ENCODE peak calls at places on chromosome 10, in five cellular contexts. K, T, M, H and J are unnamed samples. For H3K9me3, the result is how much of the 10 kb centered on the place peaks cover.

GRCh38 chr10:72466018-72466417 is 111.3 kb upstream of the DNAJB12 start:
- DNase-seq in K (no peak), T (no peak), M (no peak), H (no peak), J (no peak)

GRCh38 chr10:122242266-122242665 is 28.8 kb upstream of the BTBD16 start:
- DNase-seq in K (no peak), T (no peak), M (no peak), H (no peak), J (no peak)

GRCh38 chr10:69064762-69065328 is 23.1 kb upstream of the SRGN start:
- DNase-seq in K (no peak), T (no peak), M (no peak), H (no peak), J (no peak)

GRCh38 chr10:5370493-5371317 is 5.9 kb downstream of the UCN3 start:
- DNase-seq in K (no peak), T (no peak), M (no peak), H (no peak), J (no peak)

GRCh38 chr10:72981882-72982529 is 27.4 kb upstream of the PLA2G12B start:
- DNase-seq in K (no peak), T (no peak), M (no peak), H (no peak), J (no peak)

GRCh38 chr10:63666836-63667383 is 145.7 kb downstream of the REEP3 start:
- DNase-seq in K (no peak), T (no peak), M (no peak), H (no peak), J (peak)

GRCh38 chr10:98528166-98528784 is 81.5 kb upstream of the HPS1 start:
- DNase-seq in K (no peak), T (no peak), M (no peak), H (no peak), J (no peak)

GRCh38 chr10:73413108-73413527 is 740 bp downstream of the ANXA7 start:
- DNase-seq in K (no peak), T (no peak), M (no peak), H (peak), J (no peak)

GRCh38 chr10:4353059-4353655 is 472.9 kb upstream of the AKR1E2 start:
- DNase-seq in K (no peak), T (no peak), M (no peak), H (no peak), J (no peak)

GRCh38 chr10:79127151-79127961 is 58.6 kb downstream of the ZMIZ1 start:
- DNase-seq in K (no peak), T (no peak), M (peak), H (peak), J (no peak)

GRCh38 chr10:11881477-11882417 is 58.6 kb downstream of the PROSER2 start:
- DNase-seq in K (no peak), T (no peak), M (no peak), H (peak), J (no peak)

GRCh38 chr10:112793197-112793921 is 156.7 kb upstream of the TCF7L2 start:
- DNase-seq in K (no peak), T (no peak), M (no peak), H (no peak), J (no peak)

GRCh38 chr10:130642926-130643325 is 506.7 kb downstream of the GLRX3 start:
- DNase-seq in K (no peak), T (no peak), M (no peak), H (no peak), J (no peak)

GRCh38 chr10:88165849-88166271 is 302.4 kb downstream of the PTEN start:
- DNase-seq in K (no peak), T (no peak), M (no peak), H (no peak), J (no peak)

GRCh38 chr10:71084818-71085126 is 127.6 kb upstream of the UNC5B start:
- DNase-seq in K (no peak), T (no peak), M (no peak), H (no peak), J (no peak)

GRCh38 chr10:84605802-84606201 is 277.4 kb downstream of the CCSER2 start:
- DNase-seq in K (no peak), T (no peak), M (no peak), H (no peak), J (no peak)

GRCh38 chr10:20768849-20769248 is 128.3 kb downstream of the NEBL start:
- DNase-seq in K (no peak), T (no peak), M (no peak), H (peak), J (no peak)

GRCh38 chr10:51999089-51999488 is 299.7 kb upstream of the CSTF2T start:
- DNase-seq in K (no peak), T (no peak), M (no peak), H (no peak), J (no peak)

GRCh38 chr10:52007091-52007490 is 307.0 kb upstream of the DKK1 start:
- DNase-seq in K (no peak), T (no peak), M (no peak), H (no peak), J (no peak)

GRCh38 chr10:52004342-52004949 is 305.1 kb upstream of the CSTF2T start:
- DNase-seq in K (no peak), T (no peak), M (no peak), H (peak), J (peak)
- H3K9me3 ChIP-seq in K (under half), T (under half), M (under half), H (under half), J (under half)

GRCh38 chr10:62343000-62343399 is 31.2 kb upstream of the ZNF365 start:
- DNase-seq in K (no peak), T (no peak), M (no peak), H (no peak), J (no peak)
- H3K9me3 ChIP-seq in K (under half), T (under half), M (under half), H (under half), J (under half)

DNA sequence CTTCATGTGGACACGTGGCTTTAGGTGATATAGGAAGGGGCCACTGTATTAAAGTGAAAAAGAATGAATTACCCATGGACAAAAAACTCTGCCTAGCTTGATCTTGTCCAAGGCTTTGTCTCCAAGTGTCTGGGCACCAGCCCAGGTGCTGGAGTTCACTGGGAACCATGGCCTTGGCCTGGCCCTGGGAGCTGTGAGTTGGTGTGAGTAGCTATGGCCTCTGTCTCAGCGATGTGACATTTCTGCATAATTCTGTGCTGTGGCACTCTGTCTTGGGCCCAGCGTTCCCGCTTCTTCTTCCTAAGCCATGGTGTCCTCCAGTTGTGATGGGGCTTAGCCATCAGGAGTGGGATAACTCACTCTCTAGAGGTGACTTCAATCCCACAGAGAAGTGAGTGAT is 119.0 kb upstream of the PPP2R2D start:
- DNase-seq in K (no peak), T (no peak), M (no peak), H (no peak), J (no peak)
- H3K9me3 ChIP-seq in K (under half), T (under half), M (under half), H (under half), J (half or more)

DNA sequence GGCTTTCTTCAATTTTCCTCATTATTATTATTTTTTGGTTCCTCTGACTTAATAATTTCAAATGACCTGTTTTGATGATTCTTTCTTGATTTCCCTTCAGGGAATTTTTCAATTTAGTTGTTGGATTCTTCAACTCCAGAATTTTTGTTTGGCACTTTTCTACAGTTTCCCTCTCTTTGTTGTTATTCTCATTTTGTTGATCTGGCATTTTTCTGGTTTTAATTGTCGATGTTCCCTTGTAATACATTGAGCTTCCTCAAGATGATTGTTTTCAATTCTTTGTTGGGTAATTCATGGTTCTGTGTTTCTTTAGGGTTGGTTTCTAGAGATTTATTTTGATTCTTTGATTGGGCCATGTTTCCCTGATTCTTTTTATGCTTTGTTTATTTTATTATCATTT is 67.8 kb upstream of the DNAJC1 start:
- DNase-seq in K (no peak), T (no peak), M (no peak), H (no peak), J (no peak)
- H3K9me3 ChIP-seq in K (under half), T (under half), M (under half), H (under half), J (under half)

GRCh38 chr10:46326066-46326465 is 39.3 kb downstream of the ANTXRL start:
- DNase-seq in K (no peak), T (no peak), M (no peak), H (no peak), J (no peak)
- H3K9me3 ChIP-seq in K (under half), T (under half), M (under half), H (under half), J (under half)

GRCh38 chr10:126950401-126951105 is 45.3 kb downstream of the DOCK1 start:
- DNase-seq in K (no peak), T (no peak), M (no peak), H (no peak), J (no peak)
- H3K9me3 ChIP-seq in K (under half), T (under half), M (under half), H (under half), J (under half)

GRCh38 chr10:62613429-62613828 is 191.1 kb upstream of the ADO start:
- DNase-seq in K (no peak), T (no peak), M (no peak), H (no peak), J (no peak)
- H3K9me3 ChIP-seq in K (under half), T (under half), M (under half), H (under half), J (under half)

GRCh38 chr10:49446031-49446430 is 50.1 kb upstream of the DRGX start:
- DNase-seq in K (no peak), T (no peak), M (no peak), H (no peak), J (no peak)

GRCh38 chr10:49444349-49444748 is 48.5 kb upstream of the DRGX start:
- DNase-seq in K (no peak), T (no peak), M (no peak), H (no peak), J (no peak)

GRCh38 chr10:49448924-49449323 is 53.0 kb upstream of the DRGX start:
- DNase-seq in K (no peak), T (no peak), M (no peak), H (no peak), J (no peak)
- H3K9me3 ChIP-seq in K (under half), T (under half), M (under half), H (under half), J (under half)

GRCh38 chr10:47123889-47124288 is 176.1 kb upstream of the GDF10 start:
- DNase-seq in K (no peak), T (no peak), M (no peak), H (no peak), J (no peak)

GRCh38 chr10:47127188-47127587 is 172.8 kb upstream of the GDF10 start:
- DNase-seq in K (no peak), T (no peak), M (no peak), H (no peak), J (no peak)

GRCh38 chr10:47118326-47118725 is 181.7 kb upstream of the GDF10 start:
- DNase-seq in K (no peak), T (no peak), M (no peak), H (no peak), J (no peak)

GRCh38 chr10:47116445-47116844 is 183.6 kb upstream of the GDF10 start:
- DNase-seq in K (no peak), T (no peak), M (no peak), H (no peak), J (peak)

GRCh38 chr10:47121336-47121735 is 178.7 kb upstream of the GDF10 start:
- DNase-seq in K (no peak), T (no peak), M (no peak), H (no peak), J (no peak)
- H3K9me3 ChIP-seq in K (under half), T (under half), M (under half), H (under half), J (under half)